ENCODE peak calls at places on chromosomes 1 and 21, in eight cellular contexts. E, L, Q, H, M, Z, D and T are unnamed samples. For H3K36me3, the result is how much of the 10 kb centered on the place peaks cover.

GRCh38 chr1:27979151-27979858 is 19.5 kb downstream of the XKR8 start:
- DNase-seq in H (no peak), E (no peak), Z (no peak), M (no peak), D (no peak), Q (no peak), L (peak), T (no peak)

GRCh38 chr1:238727670-238728069 is 658.7 kb upstream of the CHRM3 start:
- DNase-seq in Z (no peak), M (no peak), Q (no peak), D (no peak), H (no peak), L (no peak), E (no peak), T (no peak)

GRCh38 chr1:237684236-237684635 is 206.5 kb downstream of the ZP4 start:
- DNase-seq in Q (no peak), D (no peak), L (no peak), E (no peak), Z (no peak), H (no peak), M (no peak), T (no peak)

GRCh38 chr1:10960954-10961833 is 51.3 kb upstream of the TARDBP start:
- DNase-seq in E (peak), H (peak), Q (peak), M (peak), Z (peak), L (peak), D (peak), T (peak)

GRCh38 chr1:192524223-192524622 is 51.4 kb upstream of the RGS1 start:
- DNase-seq in Z (no peak), L (no peak), H (no peak), D (no peak), Q (no peak), M (no peak), E (no peak), T (no peak)

GRCh38 chr1:108556079-108556478 is 3.8 kb upstream of the EEIG2 start:
- DNase-seq in E (no peak), Q (no peak), D (no peak), Z (no peak), L (no peak), H (no peak), M (no peak), T (no peak)

GRCh38 chr1:239899747-239900146 is 191.9 kb upstream of the FMN2 start:
- DNase-seq in H (no peak), L (no peak), Q (no peak), E (no peak), M (peak), D (no peak), Z (no peak), T (no peak)

GRCh38 chr1:186735463-186735862 is 55.2 kb upstream of the PTGS2 start:
- DNase-seq in E (no peak), Q (no peak), L (no peak), D (no peak), M (no peak), Z (no peak), H (no peak), T (no peak)

GRCh38 chr1:203342192-203342940 is 8.6 kb downstream of the FMOD start:
- DNase-seq in Q (peak), M (peak), E (no peak), H (peak), Z (no peak), L (peak), D (no peak), T (peak)

GRCh38 chr21:43889055-43889454 is 24.0 kb downstream of the AGPAT3 start:
- DNase-seq in M (no peak), D (no peak), H (no peak), Z (no peak), Q (no peak), L (no peak), E (no peak), T (no peak)

GRCh38 chr1:201436969-201437368 is 15.4 kb upstream of the TNNI1 start:
- DNase-seq in M (no peak), H (no peak), Z (no peak), D (no peak), E (no peak), Q (no peak), L (no peak), T (no peak)

GRCh38 chr1:159229486-159229885 is 24.8 kb downstream of the ACKR1 start:
- DNase-seq in L (no peak), M (no peak), Q (no peak), D (no peak), H (no peak), E (no peak), Z (no peak), T (no peak)

GRCh38 chr1:111412839-111413238 is 14.7 kb downstream of the OVGP1 start:
- DNase-seq in M (no peak), L (peak), Z (no peak), D (no peak), E (no peak), H (no peak), Q (no peak), T (no peak)

GRCh38 chr21:29053656-29054055 is 19.8 kb downstream of the CCT8 start:
- DNase-seq in H (no peak), E (no peak), L (no peak), M (no peak), D (no peak), Q (no peak), Z (no peak), T (no peak)
- H3K36me3 ChIP-seq in H (half or more), E (under half), L (half or more), M (half or more), D (half or more), Q (half or more), Z (under half), T (half or more)

GRCh38 chr1:214401666-214402065 is 120.7 kb downstream of the SMYD2 start:
- DNase-seq in Q (no peak), H (no peak), M (no peak), D (no peak), Z (no peak), L (no peak), E (no peak), T (no peak)

GRCh38 chr1:214403431-214403830 is 122.5 kb downstream of the SMYD2 start:
- DNase-seq in Z (no peak), M (no peak), Q (no peak), H (no peak), D (no peak), L (no peak), E (no peak), T (no peak)

GRCh38 chr1:214404571-214405213 is 123.7 kb downstream of the SMYD2 start:
- DNase-seq in D (no peak), H (no peak), L (no peak), Q (no peak), Z (no peak), E (no peak), M (peak), T (no peak)

GRCh38 chr1:214404154-214404553 is 123.2 kb downstream of the SMYD2 start:
- DNase-seq in M (no peak), D (no peak), E (no peak), H (no peak), Z (no peak), Q (no peak), L (no peak), T (no peak)

DNA sequence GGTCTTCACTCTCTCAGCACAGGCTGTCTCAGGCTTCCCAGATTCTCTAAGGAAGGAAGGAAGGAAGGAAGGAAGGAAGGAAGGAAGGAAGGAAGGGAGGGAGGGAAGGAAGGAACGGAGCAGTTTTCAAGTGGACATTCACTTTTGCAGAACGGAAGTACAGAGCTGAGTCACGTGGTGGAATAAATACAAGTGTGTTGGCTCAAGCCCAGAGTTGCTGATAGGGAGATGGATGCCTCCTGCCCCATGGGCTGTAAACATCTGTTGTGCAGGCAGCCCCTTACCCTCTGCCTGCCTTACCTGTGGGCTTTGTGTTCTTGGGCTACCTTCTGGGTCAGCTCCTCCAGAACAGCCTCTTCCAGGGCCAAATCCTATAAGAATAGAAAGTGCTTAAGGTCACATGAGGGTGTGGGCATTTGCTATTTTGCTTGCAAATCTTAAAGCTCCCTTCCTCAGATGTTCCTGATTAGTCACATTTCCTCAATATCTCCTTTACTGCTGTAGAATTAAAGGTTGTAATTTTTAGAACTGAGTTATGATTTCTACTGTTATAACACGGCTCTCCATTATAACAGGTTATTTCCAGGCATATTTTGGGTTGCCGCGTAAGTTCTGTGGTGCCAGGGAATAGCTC is 121.7 kb downstream of the SMYD2 start:
- DNase-seq in M (no peak), Q (no peak), D (no peak), L (no peak), E (no peak), Z (no peak), H (no peak), T (peak)
- TF ChIP-seq EP300 in M (no peak), Q (no peak), D (no peak), L (no peak), E (no peak), Z (no peak), H (no peak), T (no peak)

DNA sequence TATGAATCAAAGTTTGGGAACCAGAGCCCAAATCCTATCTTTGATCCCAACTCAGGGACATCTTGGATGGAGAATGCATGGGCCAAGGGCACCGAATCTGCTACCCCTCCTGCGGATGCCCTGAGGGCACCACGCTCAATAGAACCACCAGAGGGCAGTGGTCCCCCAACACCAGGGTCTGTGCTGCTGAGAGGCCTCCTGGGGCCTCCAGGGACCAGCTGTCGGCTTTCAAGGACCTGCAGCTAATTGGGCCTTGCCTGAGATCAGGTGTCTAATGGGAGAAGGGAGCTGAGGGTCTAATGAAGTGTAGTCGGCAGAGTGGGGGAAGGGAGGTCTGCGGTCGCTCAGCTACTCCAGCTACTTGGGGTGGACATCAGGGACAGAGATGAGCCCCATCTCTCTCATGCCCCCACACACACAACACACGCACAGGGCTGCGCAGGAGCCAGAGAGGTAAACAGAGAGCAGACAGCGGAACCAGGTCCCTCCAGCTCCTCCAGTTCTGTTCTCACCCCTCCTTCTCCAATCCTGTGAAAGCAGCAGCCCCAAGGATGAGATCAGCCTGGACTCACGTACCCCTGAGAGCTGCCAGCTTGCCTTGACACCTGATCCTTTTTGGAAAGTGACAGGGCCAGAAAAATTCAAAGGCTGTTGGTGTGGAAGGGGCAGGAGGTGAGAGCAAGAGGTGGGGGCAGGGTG is 34.9 kb upstream of the PPP1R15B start:
- DNase-seq in M (peak), E (no peak), H (peak), L (peak), Z (peak), Q (peak), D (no peak), T (peak)
- H3K36me3 ChIP-seq in M (under half), E (under half), H (under half), L (under half), Z (under half), Q (under half), D (half or more), T (under half)

DNA sequence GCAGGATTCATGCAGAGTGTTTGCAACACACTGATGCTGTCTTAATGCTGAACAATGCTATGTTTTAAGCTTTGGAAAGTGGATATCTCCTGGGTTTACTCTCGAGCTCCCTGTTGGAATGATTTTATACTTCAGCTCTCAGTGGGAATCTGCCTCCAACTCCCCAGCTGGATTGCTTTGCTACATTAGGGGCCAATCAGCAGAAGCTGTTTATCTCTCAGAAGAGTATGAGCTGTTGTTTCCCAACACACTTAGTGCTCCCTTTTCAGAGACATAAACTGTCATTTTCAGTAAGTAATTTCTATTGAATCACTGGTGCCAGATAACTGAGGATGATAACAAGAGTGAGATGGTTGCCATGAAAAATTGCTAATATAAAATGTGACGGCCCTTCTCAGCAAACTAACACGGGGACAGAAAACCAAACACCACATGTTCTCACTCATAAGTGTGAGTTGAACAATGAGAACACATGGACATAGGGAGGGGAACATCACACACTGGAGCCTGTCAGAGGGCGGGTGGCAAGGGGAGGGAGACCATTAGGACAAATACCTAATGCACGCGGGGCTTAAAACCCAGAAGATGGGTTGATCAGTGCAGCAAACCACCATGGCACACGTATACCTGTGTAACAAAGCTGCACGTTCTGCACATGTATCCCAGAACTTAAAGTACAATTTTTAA is 265.9 kb upstream of the RUNX1 start:
- DNase-seq in H (peak), L (no peak), Q (no peak), M (no peak), E (no peak), D (no peak), Z (no peak), T (no peak)
- TF ChIP-seq EP300 in H (no peak), L (no peak), Q (no peak), M (no peak), E (no peak), D (no peak), Z (no peak), T (no peak)

DNA sequence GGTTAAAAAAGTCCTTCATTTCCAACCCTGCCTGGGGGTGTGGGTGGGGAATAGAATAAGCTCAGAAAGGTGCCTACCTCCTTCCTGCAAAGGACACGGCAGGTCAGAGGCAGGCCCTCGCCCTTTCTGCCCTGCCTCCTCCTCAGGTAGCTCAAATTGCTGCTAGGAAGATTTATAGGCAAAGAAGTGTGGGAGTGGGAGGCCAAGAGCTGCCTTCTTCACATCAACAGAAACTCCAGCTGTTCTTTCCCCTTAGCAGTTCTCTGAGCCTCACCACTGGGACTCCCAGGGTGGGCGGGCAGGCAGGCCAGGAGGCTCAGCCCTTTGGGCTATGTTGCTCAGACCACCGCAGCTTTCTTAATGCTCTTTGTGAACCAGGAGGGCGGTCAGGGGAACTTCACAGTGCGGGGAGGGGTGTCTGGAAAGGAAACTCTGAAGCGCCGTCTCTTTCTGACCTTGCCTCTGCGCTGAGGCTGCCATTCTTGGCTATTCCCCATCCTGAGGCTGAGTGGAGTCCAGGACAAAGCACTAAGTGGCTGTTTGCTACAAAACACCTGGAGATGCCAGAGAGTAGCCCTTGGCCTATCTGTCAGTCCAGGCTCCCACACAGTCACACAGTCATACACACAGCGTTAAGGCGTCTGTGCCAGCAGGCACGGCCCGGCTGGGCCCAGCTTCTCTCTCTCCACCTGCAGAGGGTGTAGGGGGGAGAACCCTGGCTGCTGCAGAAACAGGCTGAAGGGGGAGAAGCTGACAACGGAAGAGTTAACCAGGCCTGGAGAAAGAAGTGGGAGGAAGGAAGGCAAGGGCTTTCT is 3.0 kb upstream of the A3GALT2 start:
- DNase-seq in H (peak), E (no peak), L (no peak), M (no peak), Z (no peak), D (no peak), Q (no peak), T (no peak)
- H3K36me3 ChIP-seq in H (half or more), E (under half), L (half or more), M (half or more), Z (under half), D (half or more), Q (half or more), T (half or more)

GRCh38 chr1:57517587-57518397 is 93.9 kb upstream of the DAB1 start:
- DNase-seq in M (no peak), H (no peak), L (no peak), Q (no peak), D (no peak), Z (no peak), E (no peak), T (no peak)
- TF ChIP-seq EP300 in M (no peak), H (no peak), L (no peak), Q (no peak), D (no peak), Z (no peak), E (no peak), T (no peak)

GRCh38 chr1:3725366-3725765 is 26.9 kb upstream of the CCDC27 start:
- DNase-seq in D (no peak), Z (no peak), M (no peak), H (no peak), L (no peak), E (no peak), Q (no peak), T (no peak)
- H3K36me3 ChIP-seq in D (under half), Z (under half), M (under half), H (under half), L (under half), E (under half), Q (under half), T (under half)

GRCh38 chr21:33036430-33037162 is 10.9 kb downstream of the OLIG2 start:
- DNase-seq in M (no peak), H (peak), Z (no peak), E (no peak), L (no peak), D (no peak), Q (no peak), T (peak)
- TF ChIP-seq EP300 in M (no peak), H (no peak), Z (no peak), E (no peak), L (no peak), D (no peak), Q (no peak), T (no peak)

DNA sequence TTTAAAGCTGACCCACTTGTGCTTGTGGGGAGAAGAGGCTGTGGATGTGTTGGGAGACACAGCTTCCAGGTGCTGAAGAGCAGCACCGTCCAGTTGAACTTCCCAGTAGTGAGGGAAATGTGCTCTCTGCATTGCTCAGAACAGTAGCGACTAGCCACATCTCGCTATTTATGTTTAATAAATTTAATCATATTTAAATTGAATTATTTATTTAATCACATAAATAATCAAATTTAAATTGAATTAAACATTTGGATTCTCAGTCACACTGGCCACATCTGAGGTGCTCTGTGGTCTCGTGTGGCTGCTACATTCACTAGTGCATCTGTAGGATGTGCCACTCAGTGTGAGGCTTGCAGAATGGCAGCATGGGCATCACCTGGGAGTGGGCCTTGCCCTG is 20.1 kb downstream of the NTPCR start:
- DNase-seq in M (no peak), Z (no peak), D (no peak), H (no peak), Q (no peak), L (no peak), E (no peak), T (no peak)
- H3K36me3 ChIP-seq in M (half or more), Z (under half), D (half or more), H (under half), Q (under half), L (half or more), E (under half), T (under half)